ENCODE peak calls at places on chromosomes 13 and 19, in six cellular contexts. K is mesenchymal stem cell, M is mesendoderm, P is IMR-90, U is neuronal stem cell, T is H1. D is an unnamed sample.

GRCh38 chr19:1417145-1417544 is 9.8 kb downstream of the DAZAP1 start:
- DNase-seq in K (no peak), M (no peak), P (peak), U (no peak), T (no peak), D (no peak)

GRCh38 chr13:62512194-62513141 is 1096.8 kb upstream of the PCDH20 start:
- DNase-seq in K (peak), M (peak), P (peak), U (peak), T (peak), D (peak)

GRCh38 chr13:110272227-110272626 is 34.7 kb downstream of the COL4A1 start:
- DNase-seq in K (no peak), M (no peak), P (no peak), U (no peak), T (peak), D (no peak)

GRCh38 chr19:3386447-3387234 is 20.3 kb downstream of the NFIC start:
- DNase-seq in K (no peak), M (no peak), P (no peak), U (no peak), T (no peak), D (no peak)

GRCh38 chr13:49256841-49257240 is 9.1 kb downstream of the CDADC1 start:
- DNase-seq in K (no peak), M (no peak), P (peak), U (no peak), T (no peak), D (no peak)

GRCh38 chr19:2491130-2491801 is 15.3 kb downstream of the GADD45B start:
- DNase-seq in K (peak), M (no peak), P (peak), U (no peak), T (no peak), D (no peak)

GRCh38 chr19:18263324-18264215 is 10.7 kb downstream of the IQCN start:
- DNase-seq in K (no peak), M (no peak), P (no peak), U (no peak), T (no peak), D (no peak)

GRCh38 chr19:45406957-45407375 is 522 bp downstream of the POLR1G start:
- DNase-seq in K (no peak), M (no peak), P (no peak), U (no peak), T (no peak), D (no peak)

GRCh38 chr13:23960566-23961156 is 63.4 kb upstream of the C1QTNF9B start:
- DNase-seq in K (peak), M (peak), P (peak), U (peak), T (no peak), D (no peak)

GRCh38 chr13:51291341-51291740 is 48.1 kb upstream of the SERPINE3 start:
- DNase-seq in K (no peak), M (no peak), P (peak), U (no peak), T (peak), D (no peak)

GRCh38 chr13:106049171-106049570 is 486.3 kb downstream of the EFNB2 start:
- DNase-seq in K (no peak), M (no peak), P (no peak), U (no peak), T (no peak), D (no peak)

GRCh38 chr13:100673831-100674362 is 698 bp downstream of the TMTC4 start:
- DNase-seq in K (peak), M (peak), P (peak), U (peak), T (no peak), D (no peak)

GRCh38 chr19:40716031-40716654 is 543 bp downstream of the COQ8B start:
- DNase-seq in K (no peak), M (no peak), P (peak), U (no peak), T (peak), D (peak)

GRCh38 chr13:31733066-31733465 is 6.3 kb upstream of the RXFP2 start:
- DNase-seq in K (peak), M (peak), P (peak), U (no peak), T (no peak), D (no peak)

GRCh38 chr19:51127032-51127431 is 2.3 kb downstream of the SIGLEC9 start:
- DNase-seq in K (no peak), M (no peak), P (no peak), U (no peak), T (no peak), D (no peak)

GRCh38 chr19:13010992-13011652 is 15.8 kb downstream of the NFIX start:
- DNase-seq in K (no peak), M (no peak), P (no peak), U (no peak), T (no peak), D (no peak)

GRCh38 chr19:52566588-52566987 is 3.5 kb upstream of the ZNF701 start:
- DNase-seq in K (peak), M (peak), P (peak), U (no peak), T (no peak), D (no peak)

GRCh38 chr13:25237083-25237482 is 50.2 kb downstream of the MTMR6 start:
- DNase-seq in K (no peak), M (no peak), P (no peak), U (no peak), T (no peak), D (no peak)

GRCh38 chr13:83880275-83881027 is 1.8 kb downstream of the SLITRK1 start:
- DNase-seq in K (no peak), M (no peak), P (no peak), U (no peak), T (peak), D (peak)

GRCh38 chr19:10091892-10092641 is 6.0 kb downstream of the SHFL start:
- DNase-seq in K (no peak), M (no peak), P (no peak), U (no peak), T (no peak), D (no peak)

GRCh38 chr13:92574499-92574898 is 652.1 kb upstream of the GPC6 start:
- DNase-seq in K (no peak), M (no peak), P (no peak), U (no peak), T (no peak), D (no peak)

GRCh38 chr19:11381535-11382369 is 2.4 kb downstream of the EPOR start:
- DNase-seq in K (peak), M (peak), P (peak), U (peak), T (peak), D (peak)

GRCh38 chr19:2478324-2478755 is 2.4 kb downstream of the GADD45B start:
- DNase-seq in K (peak), M (peak), P (peak), U (no peak), T (peak), D (no peak)

GRCh38 chr13:44920013-44920412 is 69.3 kb downstream of the NUFIP1 start:
- DNase-seq in K (no peak), M (no peak), P (no peak), U (no peak), T (no peak), D (no peak)

GRCh38 chr13:70183041-70183440 is 74.8 kb upstream of the KLHL1 start:
- DNase-seq in K (peak), M (peak), P (no peak), U (no peak), T (no peak), D (no peak)

GRCh38 chr13:109241160-109241559 is 545.2 kb downstream of the IRS2 start:
- DNase-seq in K (no peak), M (no peak), P (no peak), U (no peak), T (no peak), D (no peak)

GRCh38 chr13:108957369-108958012 is 328.1 kb downstream of the MYO16 start:
- DNase-seq in K (peak), M (peak), P (peak), U (no peak), T (no peak), D (no peak)

GRCh38 chr13:93473441-93474270 is 247.0 kb downstream of the GPC6 start:
- DNase-seq in K (peak), M (peak), P (peak), U (no peak), T (no peak), D (no peak)

GRCh38 chr19:1704339-1704738 is 49.0 kb upstream of the ONECUT3 start:
- DNase-seq in K (no peak), M (no peak), P (no peak), U (no peak), T (no peak), D (no peak)

GRCh38 chr19:16561382-16561781 is 10.8 kb downstream of the SLC35E1 start:
- DNase-seq in K (no peak), M (no peak), P (no peak), U (no peak), T (no peak), D (no peak)

GRCh38 chr13:32903720-32904119 is 112.5 kb upstream of the KL start:
- DNase-seq in K (no peak), M (peak), P (no peak), U (no peak), T (no peak), D (no peak)

GRCh38 chr13:32905864-32906180 is 110.4 kb upstream of the KL start:
- DNase-seq in K (no peak), M (no peak), P (peak), U (no peak), T (no peak), D (no peak)

GRCh38 chr13:32902898-32903297 is 113.3 kb upstream of the KL start:
- DNase-seq in K (no peak), M (peak), P (peak), U (no peak), T (no peak), D (peak)

GRCh38 chr13:32905063-32905863 is 111.0 kb upstream of the KL start:
- DNase-seq in K (no peak), M (peak), P (peak), U (no peak), T (no peak), D (no peak)

GRCh38 chr13:32904271-32904670 is 112.0 kb upstream of the KL start:
- DNase-seq in K (no peak), M (no peak), P (no peak), U (no peak), T (no peak), D (no peak)
- H2BK15ac ChIP-seq in K (no peak), M (no peak), P (no peak), U (no peak), T (no peak), D (no peak)

GRCh38 chr13:99258210-99258860 is at the start of gene GPR18:
- DNase-seq in K (peak), M (no peak), P (peak), U (no peak), T (no peak), D (no peak)

GRCh38 chr13:99260216-99260615 is 2.0 kb upstream of the GPR18 start:
- DNase-seq in K (no peak), M (no peak), P (peak), U (no peak), T (no peak), D (no peak)

GRCh38 chr13:99263386-99263785 is 5.2 kb upstream of the GPR18 start:
- DNase-seq in K (no peak), M (no peak), P (no peak), U (no peak), T (no peak), D (no peak)

GRCh38 chr13:99258946-99259345 is 767 bp upstream of the GPR18 start:
- DNase-seq in K (no peak), M (no peak), P (no peak), U (no peak), T (no peak), D (no peak)

DNA sequence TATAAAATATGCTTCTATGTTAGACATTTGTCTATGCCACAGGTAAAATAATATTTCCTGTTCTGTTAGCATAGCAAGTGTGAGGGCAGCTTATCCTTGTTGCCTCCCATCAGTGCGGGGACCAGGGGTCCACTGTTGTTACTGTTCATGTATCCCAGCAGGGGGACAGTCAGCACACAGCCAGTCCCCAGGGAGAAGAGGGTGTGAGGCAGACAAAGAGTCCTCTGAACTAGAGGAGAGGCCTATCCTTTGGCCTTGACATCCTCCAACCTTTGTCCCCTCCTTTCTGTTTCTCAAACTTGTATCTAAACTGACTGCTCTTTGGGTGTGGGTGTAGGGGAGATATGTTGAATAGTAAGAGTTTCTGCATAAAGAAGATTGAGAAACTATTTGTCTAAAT is 2.9 kb upstream of the GPR18 start:
- DNase-seq in K (no peak), M (no peak), P (no peak), U (no peak), T (no peak), D (no peak)
- H2BK15ac ChIP-seq in K (no peak), M (no peak), P (no peak), U (no peak), T (no peak), D (no peak)

GRCh38 chr19:7215176-7215575 is 79.0 kb downstream of the INSR start:
- DNase-seq in K (no peak), M (no peak), P (no peak), U (no peak), T (no peak), D (no peak)

GRCh38 chr19:7216373-7216902 is 77.8 kb downstream of the INSR start:
- DNase-seq in K (no peak), M (no peak), P (no peak), U (no peak), T (no peak), D (no peak)

GRCh38 chr19:7214329-7215089 is 79.7 kb downstream of the INSR start:
- DNase-seq in K (no peak), M (no peak), P (no peak), U (no peak), T (no peak), D (no peak)

GRCh38 chr19:7211191-7211988 is 82.8 kb downstream of the INSR start:
- DNase-seq in K (no peak), M (peak), P (peak), U (no peak), T (no peak), D (no peak)

DNA sequence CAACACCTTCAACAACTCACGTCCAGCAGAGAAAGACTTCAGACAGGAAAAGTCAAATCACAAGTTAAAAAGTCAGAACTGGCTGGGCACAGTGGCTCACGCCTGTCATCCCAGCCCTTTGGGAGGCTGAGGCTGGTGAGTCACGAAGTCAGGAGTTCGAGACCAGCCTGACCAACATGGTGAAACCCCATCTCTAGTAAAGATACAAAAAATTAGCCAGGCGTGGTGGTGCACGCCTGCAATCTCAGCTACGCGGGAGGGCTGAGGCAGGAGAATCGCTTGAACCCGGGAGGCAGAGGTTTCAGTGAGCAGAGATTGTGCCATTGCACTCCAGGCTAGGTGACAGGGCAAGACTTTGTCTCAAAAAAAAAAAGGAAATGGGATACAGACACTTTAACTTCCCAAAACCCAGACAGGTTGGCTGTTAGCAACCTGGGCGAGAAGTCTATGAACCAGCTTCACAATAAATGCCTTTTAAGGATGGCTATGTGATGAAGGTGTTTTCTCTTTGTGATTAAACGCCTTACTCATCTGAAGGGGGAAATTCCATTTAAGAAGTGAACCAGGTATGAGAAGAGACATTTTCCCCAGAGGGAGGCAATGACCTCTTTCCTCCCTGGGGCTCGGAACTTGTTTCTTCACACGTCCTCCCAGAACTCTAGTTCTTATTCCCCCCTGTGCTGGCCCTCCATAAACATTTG is 80.4 kb downstream of the INSR start:
- DNase-seq in K (no peak), M (no peak), P (no peak), U (no peak), T (no peak), D (no peak)
- H2BK15ac ChIP-seq in K (no peak), M (no peak), P (no peak), U (no peak), T (no peak), D (no peak)

DNA sequence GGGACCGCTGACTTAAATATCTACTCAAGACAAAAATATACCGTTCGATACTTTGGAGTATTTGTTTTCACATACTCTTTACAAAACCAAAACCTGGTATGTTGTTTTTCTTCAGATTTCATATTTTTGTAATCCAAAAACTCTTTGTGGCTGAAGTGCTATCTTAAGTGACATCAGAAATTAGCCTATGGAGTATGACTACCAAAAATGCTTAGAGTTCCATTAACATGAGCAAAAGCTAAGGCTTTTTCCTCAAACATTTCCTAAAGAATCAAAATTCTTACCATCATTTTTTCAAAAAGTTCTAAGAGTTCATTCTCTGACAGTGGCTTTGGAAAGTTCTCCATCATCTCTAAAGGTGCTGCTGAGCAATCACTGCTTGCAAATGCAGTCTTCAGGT is 52.0 kb downstream of the DIAPH3 start:
- DNase-seq in K (no peak), M (no peak), P (peak), U (no peak), T (no peak), D (no peak)
- H2BK15ac ChIP-seq in K (no peak), M (no peak), P (no peak), U (no peak), T (no peak), D (no peak)

DNA sequence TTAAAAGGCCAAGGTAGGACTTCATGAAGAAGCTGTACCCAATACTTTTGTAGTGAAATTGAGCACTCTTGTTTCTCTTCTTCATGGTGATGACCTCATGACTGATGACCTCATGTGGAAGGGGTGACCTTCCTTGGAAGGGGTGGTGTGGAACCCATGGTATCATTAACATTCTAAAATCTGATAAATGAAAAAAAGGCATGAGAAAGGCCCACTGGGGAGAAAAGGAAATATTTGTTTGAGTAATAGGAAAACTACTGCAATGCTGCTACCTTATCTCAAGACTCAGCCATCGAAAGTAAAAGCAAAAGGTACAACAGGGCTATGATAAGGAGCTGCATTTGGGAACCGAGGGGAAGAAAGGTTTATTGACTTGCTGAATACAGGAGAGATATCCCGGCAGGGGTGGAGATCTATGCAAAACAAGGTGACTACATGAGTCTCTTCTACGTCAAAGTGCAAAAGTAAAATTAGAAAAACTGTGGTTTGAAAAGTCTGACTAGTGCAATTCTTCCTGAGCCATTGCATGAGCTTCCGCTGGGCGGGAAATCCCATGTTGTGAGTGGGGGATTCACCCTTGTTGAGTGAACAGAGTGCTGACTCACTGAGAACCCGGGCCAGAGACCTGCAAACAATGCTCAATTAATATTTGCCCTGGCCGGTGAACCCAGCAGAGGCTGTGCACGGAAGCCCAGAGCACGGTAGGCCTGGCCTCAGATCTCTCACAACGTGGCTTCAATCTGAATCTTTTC is 138.9 kb upstream of the RFC3 start:
- DNase-seq in K (peak), M (peak), P (peak), U (no peak), T (no peak), D (no peak)
- H2BK15ac ChIP-seq in K (no peak), M (no peak), P (no peak), U (no peak), T (no peak), D (no peak)

DNA sequence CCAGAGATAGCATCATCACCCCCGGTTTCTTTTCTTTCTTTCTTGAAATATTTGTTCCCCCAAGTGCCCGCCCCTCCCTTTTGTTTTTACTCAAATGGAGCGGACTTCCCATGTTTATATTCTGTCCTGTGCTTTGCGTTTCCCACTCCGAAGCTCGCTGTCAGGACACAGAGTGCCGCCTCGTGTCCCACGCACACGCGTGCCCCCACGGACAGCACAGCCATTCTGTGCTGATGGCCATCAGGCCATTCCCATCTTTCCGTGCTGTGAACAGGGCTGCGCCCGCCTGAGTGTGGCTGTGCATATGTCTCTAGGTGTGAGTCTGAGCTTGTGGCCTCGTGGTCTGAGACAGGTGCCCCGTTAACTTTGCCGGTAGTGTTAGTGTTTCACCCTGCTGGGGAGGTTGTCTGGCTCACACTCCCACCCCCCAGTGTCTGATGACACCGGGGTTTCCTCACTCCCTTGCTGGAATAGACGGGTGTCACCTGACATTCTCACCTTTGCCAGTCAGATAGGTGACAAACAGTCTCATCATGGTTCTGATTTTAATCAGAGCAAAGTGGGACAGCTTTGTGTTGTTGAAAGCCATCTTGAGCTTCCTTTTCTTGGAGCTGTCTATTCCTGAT is 6.9 kb downstream of the PAK4 start:
- DNase-seq in K (no peak), M (no peak), P (no peak), U (no peak), T (no peak), D (no peak)
- H2BK15ac ChIP-seq in K (no peak), M (no peak), P (no peak), U (no peak), T (peak), D (no peak)

DNA sequence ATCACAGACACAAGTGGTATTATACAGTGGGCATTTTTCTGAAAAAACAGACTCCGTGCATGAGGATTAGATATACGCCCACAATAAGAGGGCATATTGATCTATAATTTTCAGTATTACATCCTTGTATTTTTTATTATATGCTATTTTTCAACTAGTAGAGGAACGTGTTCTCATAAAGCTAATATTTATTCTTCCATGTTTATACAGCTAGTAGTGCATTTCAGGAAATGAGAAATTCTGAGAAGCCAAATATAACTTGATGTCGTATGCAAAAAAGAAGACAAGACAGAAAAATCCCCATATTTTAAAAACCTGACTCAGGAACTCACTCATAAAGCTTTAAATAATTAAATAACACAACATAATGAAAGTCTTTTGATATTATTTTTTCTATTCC is 308.6 kb downstream of the ENOX1 start:
- DNase-seq in K (no peak), M (no peak), P (no peak), U (no peak), T (no peak), D (no peak)
- H2BK15ac ChIP-seq in K (no peak), M (no peak), P (no peak), U (no peak), T (no peak), D (no peak)

D was measured in H9.